ENCODE peak calls at places on chromosome 22, in ten cellular contexts. U is adipocyte, O is cardiac muscle cell, C is K562, B is breast epithelium, I is colonic mucosa, K is mesendoderm, L is fibroblast of villous mesenchyme, Q is cardiac fibroblast, T is retinal pigment epithelial cell. V is an unnamed sample.

GRCh38 chr22:32202539-32203180 is 2.2 kb downstream of the RFPL2 start:
- DNase-seq in U (peak; percentile 52), L (peak; percentile 15), K (peak; percentile 80), O (peak; percentile 40), B (no peak), T (no peak), I (peak; percentile 71), C (peak; percentile 16), Q (peak; percentile 45), V (no peak)

GRCh38 chr22:50672041-50672440 is 582 bp upstream of the SHANK3 start:
- DNase-seq in O (no peak), U (no peak), T (no peak), L (no peak), C (peak; percentile 3), Q (no peak), K (no peak), I (no peak), B (no peak), V (no peak)

GRCh38 chr22:25176799-25177198 is 22.9 kb upstream of the CRYBB3 start:
- DNase-seq in L (no peak), K (no peak), C (no peak), B (no peak), Q (no peak), U (no peak), T (no peak), O (no peak), I (no peak), V (no peak)

GRCh38 chr22:22728382-22728781 is 84.0 kb downstream of the GGTLC2 start:
- DNase-seq in T (no peak), B (no peak), K (no peak), Q (no peak), L (no peak), O (peak; percentile 13), U (no peak), C (no peak), I (no peak), V (no peak)

GRCh38 chr22:44723801-44724200 is 21.8 kb downstream of the PRR5 start:
- DNase-seq in L (peak; percentile 55), B (no peak), O (peak; percentile 43), Q (peak; percentile 45), C (no peak), U (no peak), K (peak; percentile 62), T (no peak), I (no peak), V (no peak)

GRCh38 chr22:21970037-21970799 is 12.4 kb downstream of the TOP3B start:
- DNase-seq in C (no peak), T (no peak), K (no peak), I (no peak), U (no peak), L (no peak), Q (no peak), B (no peak), O (no peak), V (no peak)

GRCh38 chr22:46077669-46078099 is 72.6 kb upstream of the PPARA start:
- DNase-seq in L (peak; percentile 45), I (no peak), K (no peak), B (peak; percentile 51), T (no peak), U (no peak), Q (no peak), C (no peak), O (no peak), V (no peak)

GRCh38 chr22:39478461-39478860 is 21.6 kb downstream of the MGAT3 start:
- DNase-seq in U (peak; percentile 32), K (no peak), C (peak; percentile 44), I (no peak), L (no peak), Q (no peak), B (no peak), T (no peak), O (no peak), V (no peak)

GRCh38 chr22:45842141-45842831 is 134.7 kb downstream of the WNT7B start:
- DNase-seq in Q (peak; percentile 35), L (peak; percentile 18), O (peak; percentile 29), T (peak; percentile 27), K (no peak), C (no peak), U (no peak), I (no peak), B (no peak), V (no peak)

GRCh38 chr22:33443688-33444087 is 385.5 kb upstream of the SYN3 start:
- DNase-seq in U (no peak), K (no peak), C (no peak), T (no peak), L (no peak), Q (no peak), B (no peak), O (no peak), I (no peak), V (no peak)

DNA sequence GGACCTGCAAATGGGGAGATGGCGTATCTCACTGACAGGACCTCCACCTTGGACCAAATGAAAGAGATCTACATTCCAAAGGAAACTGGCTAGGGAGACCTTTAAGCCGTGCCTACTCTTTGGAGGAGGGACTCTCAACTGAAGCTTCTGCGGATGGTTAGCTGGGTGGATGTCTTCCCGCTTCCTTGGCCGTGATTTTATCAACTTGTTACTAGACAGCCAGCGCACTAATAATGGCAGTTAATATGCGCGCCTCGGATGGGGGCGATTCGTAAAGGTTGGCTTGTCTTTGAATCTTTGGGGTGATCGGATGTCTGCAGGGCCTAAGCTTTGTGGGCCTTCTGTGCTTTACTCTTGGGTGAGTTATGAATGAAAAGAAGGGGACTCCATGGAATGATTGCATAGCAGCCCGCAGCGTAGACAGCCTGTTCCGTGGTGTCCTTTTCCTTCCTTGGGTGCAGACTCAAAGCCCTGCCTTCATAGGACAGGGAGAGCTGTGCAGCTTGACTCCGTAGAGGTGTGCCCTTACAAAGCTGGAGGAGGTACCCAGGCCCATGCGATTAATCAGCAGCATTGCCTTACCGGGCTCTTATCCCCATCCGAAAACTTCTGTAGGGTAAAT is 1.5 kb downstream of the ZNRF3 start:
- DNase-seq in Q (no peak), U (no peak), B (no peak), I (peak; percentile 41), O (no peak), T (no peak), C (no peak), L (no peak), K (peak; percentile 63), V (no peak)
- H3K4me3 ChIP-seq in Q (peak overlapping the region; percentile 60), U (peak overlapping the region; percentile 83), B (peak overlapping the region; percentile 57), I (peak overlapping the region; percentile 36), O (peak overlapping the region; percentile 81), T (peak overlapping the region; percentile 58), C (peak overlapping the region; percentile 40), L (peak overlapping the region; percentile 63), K (peak overlapping the region; percentile 71), V (peak overlapping the region; percentile 88)

DNA sequence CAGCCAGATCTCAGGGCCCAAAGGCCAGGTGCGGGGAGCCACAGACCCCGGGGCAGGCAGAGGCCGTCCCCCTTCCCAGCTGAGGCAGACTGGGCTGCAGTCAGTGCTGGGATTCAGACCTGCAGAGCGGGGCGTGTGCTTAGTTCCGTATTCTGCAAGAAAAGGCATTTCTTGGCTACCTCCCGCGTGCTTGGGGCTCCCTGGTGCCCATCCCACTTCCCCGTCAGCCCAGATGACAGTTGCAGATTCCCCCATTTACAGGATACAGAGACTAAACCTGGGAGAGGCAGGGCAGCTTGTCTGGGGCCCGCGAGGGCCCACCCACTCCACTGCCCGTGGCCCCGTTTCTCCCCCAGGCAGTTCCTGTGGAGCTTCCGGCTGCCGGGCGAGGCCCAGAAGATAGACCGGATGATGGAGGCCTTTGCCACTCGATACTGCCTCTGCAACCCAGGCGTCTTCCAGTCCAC is 18.3 kb downstream of the CYTH4 start:
- DNase-seq in T (no peak), Q (no peak), B (no peak), C (no peak), U (no peak), L (no peak), O (no peak), I (no peak), K (no peak), V (no peak)
- H3K4me3 ChIP-seq in T (no peak overlapping the region), Q (no peak overlapping the region), B (no peak overlapping the region), C (no peak overlapping the region), U (no peak overlapping the region), L (no peak overlapping the region), O (no peak overlapping the region), I (no peak overlapping the region), K (no peak overlapping the region), V (no peak overlapping the region)

GRCh38 chr22:26499188-26499703 is 13.0 kb downstream of the TFIP11 start:
- DNase-seq in U (no peak), B (no peak), K (no peak), C (no peak), L (no peak), I (no peak), Q (no peak), O (no peak), T (no peak), V (no peak)

GRCh38 chr22:26501996-26502395 is 10.3 kb downstream of the TFIP11 start:
- DNase-seq in C (no peak), L (no peak), K (no peak), T (no peak), B (no peak), I (no peak), U (no peak), Q (no peak), O (no peak), V (no peak)

GRCh38 chr22:26502688-26503561 is 9.3 kb downstream of the TFIP11 start:
- DNase-seq in I (peak; percentile 33), B (no peak), T (no peak), U (peak; percentile 53), C (no peak), L (peak; percentile 59), Q (peak; percentile 52), O (peak; percentile 60), K (peak; percentile 87), V (no peak)

GRCh38 chr22:26508148-26508547 is 4.1 kb downstream of the TFIP11 start:
- DNase-seq in L (no peak), I (no peak), U (no peak), B (no peak), C (no peak), O (no peak), T (no peak), Q (no peak), K (no peak), V (no peak)

DNA sequence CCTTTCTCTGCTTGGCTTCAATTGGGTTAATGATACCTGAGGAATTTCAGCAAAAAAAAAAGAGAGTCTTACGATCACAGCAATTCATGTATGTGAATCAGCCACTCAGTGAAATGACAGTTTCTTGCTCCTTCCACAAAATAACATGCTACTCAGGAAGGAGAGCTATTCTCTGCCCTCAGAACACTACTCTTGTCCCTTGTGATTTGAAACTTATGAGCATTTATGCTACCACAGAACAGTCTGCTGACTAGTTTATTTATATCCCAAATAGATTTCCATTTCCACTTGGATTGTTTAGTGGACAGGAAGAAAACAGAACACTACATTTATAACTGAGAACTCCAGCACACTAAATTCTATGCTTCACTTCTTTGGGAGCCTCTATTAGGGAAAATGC is 8.5 kb downstream of the TFIP11 start:
- DNase-seq in Q (no peak), I (no peak), O (no peak), T (no peak), K (no peak), U (no peak), C (no peak), L (no peak), B (no peak), V (no peak)
- H3K4me3 ChIP-seq in Q (no peak overlapping the region), I (no peak overlapping the region), O (no peak overlapping the region), T (no peak overlapping the region), K (no peak overlapping the region), U (no peak overlapping the region), C (no peak overlapping the region), L (no peak overlapping the region), B (no peak overlapping the region), V (no peak overlapping the region)

GRCh38 chr22:49551446-49551845 is 276.2 kb downstream of the BRD1 start:
- DNase-seq in C (no peak), U (no peak), T (no peak), I (no peak), B (peak; percentile 27), K (no peak), L (no peak), O (no peak), Q (no peak), V (no peak)
- H3K4me3 ChIP-seq in C (no peak overlapping the region), U (no peak overlapping the region), T (no peak overlapping the region), I (no peak overlapping the region), B (no peak overlapping the region), K (no peak overlapping the region), L (no peak overlapping the region), O (no peak overlapping the region), Q (no peak overlapping the region), V (no peak overlapping the region)